ENCODE peak calls at places on chromosome 2, in nine cellular contexts. One of them, this sample, is unnamed.

GRCh38 chr2:229071292-229071976 is 199.7 kb downstream of the PID1 start:
- DNase-seq in sigmoid colon: no peak
- DNase-seq in gastrocnemius medialis: no peak
- DNase-seq in heart left ventricle: no peak
- DNase-seq in body of pancreas: no peak
- DNase-seq in H1: no peak
- DNase-seq in ovary: no peak
- DNase-seq in HCT116: no peak
- DNase-seq in tibial nerve: no peak
- DNase-seq in this sample: no peak

GRCh38 chr2:183010112-183010511 is 28.1 kb downstream of the NCKAP1 start:
- DNase-seq in body of pancreas: no peak
- DNase-seq in sigmoid colon: no peak
- DNase-seq in HCT116: peak
- DNase-seq in H1: peak
- DNase-seq in heart left ventricle: peak
- DNase-seq in gastrocnemius medialis: no peak
- DNase-seq in tibial nerve: no peak
- DNase-seq in ovary: no peak
- DNase-seq in this sample: peak

GRCh38 chr2:101912545-101912944 is 79.2 kb upstream of the IL1R2 start:
- DNase-seq in body of pancreas: no peak
- DNase-seq in sigmoid colon: no peak
- DNase-seq in HCT116: no peak
- DNase-seq in H1: no peak
- DNase-seq in heart left ventricle: no peak
- DNase-seq in tibial nerve: no peak
- DNase-seq in ovary: no peak
- DNase-seq in gastrocnemius medialis: no peak
- DNase-seq in this sample: no peak

GRCh38 chr2:47503481-47504070 is 100.6 kb downstream of the MSH2 start:
- DNase-seq in heart left ventricle: no peak
- DNase-seq in ovary: no peak
- DNase-seq in HCT116: no peak
- DNase-seq in sigmoid colon: no peak
- DNase-seq in H1: no peak
- DNase-seq in gastrocnemius medialis: no peak
- DNase-seq in body of pancreas: no peak
- DNase-seq in tibial nerve: no peak
- DNase-seq in this sample: no peak

GRCh38 chr2:133844214-133844892 is 276.1 kb upstream of the NCKAP5 start:
- DNase-seq in tibial nerve: no peak
- DNase-seq in HCT116: peak
- DNase-seq in H1: peak
- DNase-seq in body of pancreas: peak
- DNase-seq in gastrocnemius medialis: peak
- DNase-seq in heart left ventricle: peak
- DNase-seq in sigmoid colon: peak
- DNase-seq in ovary: peak
- DNase-seq in this sample: peak

GRCh38 chr2:174339971-174340399 is 5.2 kb downstream of the SP9 start:
- DNase-seq in heart left ventricle: no peak
- DNase-seq in HCT116: no peak
- DNase-seq in H1: no peak
- DNase-seq in gastrocnemius medialis: no peak
- DNase-seq in body of pancreas: no peak
- DNase-seq in ovary: no peak
- DNase-seq in sigmoid colon: no peak
- DNase-seq in tibial nerve: no peak
- DNase-seq in this sample: no peak

GRCh38 chr2:38943784-38944183 is 54.1 kb downstream of the ARHGEF33 start:
- DNase-seq in gastrocnemius medialis: no peak
- DNase-seq in sigmoid colon: no peak
- DNase-seq in body of pancreas: no peak
- DNase-seq in ovary: no peak
- DNase-seq in tibial nerve: no peak
- DNase-seq in H1: no peak
- DNase-seq in HCT116: no peak
- DNase-seq in heart left ventricle: no peak
- DNase-seq in this sample: no peak

GRCh38 chr2:39377226-39377939 is 59.7 kb downstream of the MAP4K3 start:
- DNase-seq in tibial nerve: no peak
- DNase-seq in ovary: no peak
- DNase-seq in body of pancreas: peak
- DNase-seq in gastrocnemius medialis: no peak
- DNase-seq in heart left ventricle: no peak
- DNase-seq in sigmoid colon: no peak
- DNase-seq in HCT116: no peak
- DNase-seq in H1: no peak
- DNase-seq in this sample: no peak

GRCh38 chr2:185876234-185876633 is 137.6 kb downstream of the FSIP2 start:
- DNase-seq in tibial nerve: no peak
- DNase-seq in HCT116: no peak
- DNase-seq in gastrocnemius medialis: no peak
- DNase-seq in ovary: no peak
- DNase-seq in heart left ventricle: no peak
- DNase-seq in body of pancreas: no peak
- DNase-seq in H1: no peak
- DNase-seq in sigmoid colon: no peak
- DNase-seq in this sample: no peak

GRCh38 chr2:156405586-156405985 is 30.6 kb upstream of the GPD2 start:
- DNase-seq in gastrocnemius medialis: peak
- DNase-seq in sigmoid colon: peak
- DNase-seq in H1: no peak
- DNase-seq in tibial nerve: no peak
- DNase-seq in HCT116: no peak
- DNase-seq in ovary: no peak
- DNase-seq in heart left ventricle: no peak
- DNase-seq in body of pancreas: peak
- DNase-seq in this sample: peak

GRCh38 chr2:55059793-55060192 is 9.5 kb upstream of the RTN4 start:
- DNase-seq in sigmoid colon: no peak
- DNase-seq in H1: no peak
- DNase-seq in ovary: no peak
- DNase-seq in body of pancreas: no peak
- DNase-seq in HCT116: no peak
- DNase-seq in heart left ventricle: no peak
- DNase-seq in gastrocnemius medialis: no peak
- DNase-seq in tibial nerve: no peak
- DNase-seq in this sample: no peak

GRCh38 chr2:109069430-109070194 is 59.4 kb upstream of the SH3RF3 start:
- DNase-seq in gastrocnemius medialis: no peak
- DNase-seq in HCT116: no peak
- DNase-seq in ovary: no peak
- DNase-seq in heart left ventricle: no peak
- DNase-seq in sigmoid colon: no peak
- DNase-seq in H1: no peak
- DNase-seq in body of pancreas: no peak
- DNase-seq in tibial nerve: no peak
- DNase-seq in this sample: no peak

GRCh38 chr2:49110571-49111315 is 43.6 kb downstream of the FSHR start:
- DNase-seq in gastrocnemius medialis: no peak
- DNase-seq in sigmoid colon: no peak
- DNase-seq in HCT116: no peak
- DNase-seq in tibial nerve: no peak
- DNase-seq in ovary: no peak
- DNase-seq in body of pancreas: no peak
- DNase-seq in H1: no peak
- DNase-seq in heart left ventricle: no peak
- DNase-seq in this sample: no peak

GRCh38 chr2:158723921-158724802 is 71.0 kb upstream of the DAPL1 start:
- DNase-seq in gastrocnemius medialis: no peak
- DNase-seq in body of pancreas: no peak
- DNase-seq in sigmoid colon: no peak
- DNase-seq in ovary: no peak
- DNase-seq in tibial nerve: no peak
- DNase-seq in HCT116: peak
- DNase-seq in heart left ventricle: no peak
- DNase-seq in H1: peak
- DNase-seq in this sample: no peak

GRCh38 chr2:224983719-224984388 is 58.4 kb downstream of the DOCK10 start:
- DNase-seq in H1: no peak
- DNase-seq in sigmoid colon: no peak
- DNase-seq in ovary: no peak
- DNase-seq in body of pancreas: no peak
- DNase-seq in heart left ventricle: no peak
- DNase-seq in HCT116: no peak
- DNase-seq in gastrocnemius medialis: no peak
- DNase-seq in tibial nerve: no peak
- DNase-seq in this sample: no peak

GRCh38 chr2:97740590-97741182 is 27.3 kb downstream of the ZAP70 start:
- DNase-seq in heart left ventricle: no peak
- DNase-seq in tibial nerve: no peak
- DNase-seq in H1: no peak
- DNase-seq in gastrocnemius medialis: peak
- DNase-seq in HCT116: peak
- DNase-seq in sigmoid colon: no peak
- DNase-seq in body of pancreas: peak
- DNase-seq in ovary: no peak
- DNase-seq in this sample: no peak

GRCh38 chr2:10864888-10865551 is 46.7 kb upstream of the KCNF1 start:
- DNase-seq in HCT116: no peak
- DNase-seq in tibial nerve: no peak
- DNase-seq in gastrocnemius medialis: no peak
- DNase-seq in body of pancreas: no peak
- DNase-seq in ovary: no peak
- DNase-seq in sigmoid colon: no peak
- DNase-seq in H1: no peak
- DNase-seq in heart left ventricle: no peak
- DNase-seq in this sample: no peak

GRCh38 chr2:105689484-105689883 is 55.2 kb upstream of the NCK2 start:
- DNase-seq in ovary: no peak
- DNase-seq in heart left ventricle: no peak
- DNase-seq in tibial nerve: no peak
- DNase-seq in gastrocnemius medialis: no peak
- DNase-seq in sigmoid colon: no peak
- DNase-seq in body of pancreas: no peak
- DNase-seq in H1: no peak
- DNase-seq in HCT116: no peak
- DNase-seq in this sample: no peak

GRCh38 chr2:134207589-134208209 is 46.2 kb upstream of the MGAT5 start:
- DNase-seq in ovary: no peak
- DNase-seq in gastrocnemius medialis: no peak
- DNase-seq in sigmoid colon: no peak
- DNase-seq in tibial nerve: peak
- DNase-seq in H1: peak
- DNase-seq in body of pancreas: peak
- DNase-seq in HCT116: peak
- DNase-seq in heart left ventricle: peak
- DNase-seq in this sample: no peak

GRCh38 chr2:201040867-201041628 is 30.4 kb downstream of the HYCC2 start:
- DNase-seq in H1: no peak
- DNase-seq in heart left ventricle: no peak
- DNase-seq in HCT116: no peak
- DNase-seq in body of pancreas: no peak
- DNase-seq in tibial nerve: no peak
- DNase-seq in gastrocnemius medialis: no peak
- DNase-seq in sigmoid colon: no peak
- DNase-seq in ovary: no peak
- DNase-seq in this sample: no peak

GRCh38 chr2:204026294-204026693 is 89.7 kb downstream of the ICOS start:
- DNase-seq in HCT116: no peak
- DNase-seq in H1: no peak
- DNase-seq in tibial nerve: no peak
- DNase-seq in sigmoid colon: no peak
- DNase-seq in ovary: no peak
- DNase-seq in body of pancreas: no peak
- DNase-seq in heart left ventricle: no peak
- DNase-seq in gastrocnemius medialis: no peak
- DNase-seq in this sample: no peak
- TF ChIP-seq CTCF in HCT116: peak
- TF ChIP-seq CTCF in H1: peak
- TF ChIP-seq CTCF in tibial nerve: no peak
- TF ChIP-seq CTCF in sigmoid colon: no peak
- TF ChIP-seq CTCF in ovary: no peak
- TF ChIP-seq CTCF in body of pancreas: no peak
- TF ChIP-seq CTCF in heart left ventricle: no peak
- TF ChIP-seq CTCF in gastrocnemius medialis: no peak
- TF ChIP-seq CTCF in this sample: no peak

DNA sequence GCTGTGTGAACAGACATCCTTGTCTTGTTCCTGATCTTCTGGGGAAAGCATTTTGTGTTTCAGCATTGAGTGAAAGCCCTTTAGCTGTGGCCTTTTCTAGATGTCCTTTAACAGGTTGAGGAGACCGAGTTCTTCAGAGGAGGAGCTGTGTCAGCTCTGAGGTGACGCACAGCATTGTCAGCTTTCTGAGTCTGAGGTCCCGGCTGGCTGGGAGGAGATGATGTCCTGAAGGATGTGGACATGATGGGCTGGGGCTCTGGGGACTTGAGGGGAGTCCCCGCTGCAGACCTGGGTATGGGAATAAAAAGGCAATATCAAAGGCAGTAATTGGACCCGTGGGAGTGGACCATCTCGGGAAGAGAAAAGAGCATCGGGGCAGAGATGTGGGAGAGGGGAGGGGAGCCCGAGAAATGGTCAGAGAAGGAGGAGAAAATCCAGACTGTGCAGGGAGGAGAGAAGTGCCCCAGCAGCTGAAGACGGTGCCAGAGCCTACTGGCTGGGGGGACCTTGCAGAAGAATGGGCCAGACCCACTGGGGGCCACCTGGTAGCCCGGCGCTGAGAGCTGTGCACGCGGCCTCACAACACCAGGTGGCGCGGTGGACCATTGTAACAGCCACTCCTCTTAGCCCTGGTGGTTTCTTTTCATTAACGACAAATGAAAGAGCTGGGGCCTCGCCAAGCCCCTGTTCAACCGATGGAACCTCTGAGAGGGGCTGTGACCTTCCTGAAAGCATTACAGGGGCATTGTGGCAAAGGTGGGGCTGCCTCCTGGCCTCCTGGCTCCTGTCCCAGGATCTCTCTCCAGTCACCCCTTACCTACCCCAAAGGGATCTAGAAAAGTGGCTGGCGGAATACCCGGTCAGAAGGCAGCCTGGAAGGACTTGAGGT is 61.6 kb downstream of the ST3GAL5 start:
- DNase-seq in HCT116: peak
- DNase-seq in gastrocnemius medialis: peak
- DNase-seq in sigmoid colon: peak
- DNase-seq in tibial nerve: peak
- DNase-seq in H1: no peak
- DNase-seq in heart left ventricle: peak
- DNase-seq in ovary: peak
- DNase-seq in body of pancreas: peak
- DNase-seq in this sample: peak
- TF ChIP-seq POLR2A in HCT116: no peak
- TF ChIP-seq POLR2A in gastrocnemius medialis: no peak
- TF ChIP-seq POLR2A in sigmoid colon: no peak
- TF ChIP-seq POLR2A in tibial nerve: no peak
- TF ChIP-seq POLR2A in H1: no peak
- TF ChIP-seq POLR2A in heart left ventricle: no peak
- TF ChIP-seq POLR2A in ovary: peak
- TF ChIP-seq POLR2A in body of pancreas: no peak
- TF ChIP-seq POLR2A in this sample: no peak

GRCh38 chr2:237590272-237591020 is at the start of gene RAB17:
- DNase-seq in body of pancreas: peak
- DNase-seq in heart left ventricle: no peak
- DNase-seq in ovary: peak
- DNase-seq in HCT116: peak
- DNase-seq in gastrocnemius medialis: no peak
- DNase-seq in tibial nerve: no peak
- DNase-seq in sigmoid colon: no peak
- DNase-seq in H1: no peak
- DNase-seq in this sample: no peak
- H3K4me3 ChIP-seq in body of pancreas: peak
- H3K4me3 ChIP-seq in heart left ventricle: no peak
- H3K4me3 ChIP-seq in ovary: no peak
- H3K4me3 ChIP-seq in HCT116: peak
- H3K4me3 ChIP-seq in gastrocnemius medialis: no peak
- H3K4me3 ChIP-seq in tibial nerve: no peak
- H3K4me3 ChIP-seq in sigmoid colon: no peak
- H3K4me3 ChIP-seq in H1: peak
- H3K4me3 ChIP-seq in this sample: no peak

GRCh38 chr2:241619602-241620418 is 17.1 kb downstream of the THAP4 start:
- DNase-seq in gastrocnemius medialis: no peak
- DNase-seq in heart left ventricle: no peak
- DNase-seq in sigmoid colon: no peak
- DNase-seq in body of pancreas: no peak
- DNase-seq in ovary: no peak
- DNase-seq in tibial nerve: no peak
- DNase-seq in HCT116: no peak
- DNase-seq in H1: no peak
- DNase-seq in this sample: no peak
- TF ChIP-seq CTCF in gastrocnemius medialis: no peak
- TF ChIP-seq CTCF in heart left ventricle: no peak
- TF ChIP-seq CTCF in sigmoid colon: no peak
- TF ChIP-seq CTCF in body of pancreas: no peak
- TF ChIP-seq CTCF in ovary: no peak
- TF ChIP-seq CTCF in tibial nerve: no peak
- TF ChIP-seq CTCF in HCT116: no peak
- TF ChIP-seq CTCF in H1: no peak
- TF ChIP-seq CTCF in this sample: no peak

This sample was measured in lower leg skin.